ENCODE peak calls at places on chromosomes 5 and 9, in four cellular contexts. I, S, A and R are unnamed samples.

GRCh38 chr5:33227746-33228145 is 213.0 kb upstream of the TARS1 start:
- DNase-seq in I (no peak), S (no peak), A (no peak), R (no peak)

GRCh38 chr9:94864862-94865435 is 138.4 kb downstream of the AOPEP start:
- DNase-seq in S (no peak), A (peak; percentile 28), I (no peak), R (no peak)

GRCh38 chr9:106625259-106625789 is 237.6 kb upstream of the ZNF462 start:
- DNase-seq in A (no peak), S (no peak), I (no peak), R (no peak)

GRCh38 chr5:62328772-62329491 is 22.9 kb downstream of the KIF2A start:
- DNase-seq in S (no peak), I (no peak), A (no peak), R (no peak)

GRCh38 chr5:124301850-124302249 is 444.6 kb downstream of the ZNF608 start:
- DNase-seq in I (no peak), A (peak; percentile 56), S (no peak), R (no peak)

GRCh38 chr9:130347931-130348330 is 82.4 kb downstream of the HMCN2 start:
- DNase-seq in S (no peak), A (no peak), I (no peak), R (no peak)

GRCh38 chr9:120617637-120617979 is 37.6 kb upstream of the CDK5RAP2 start:
- DNase-seq in I (no peak), S (no peak), A (peak; percentile 58), R (no peak)

GRCh38 chr5:109805882-109806281 is 116.2 kb downstream of the MAN2A1 start:
- DNase-seq in A (no peak), I (no peak), S (no peak), R (no peak)

GRCh38 chr9:19689324-19690087 is 99.3 kb downstream of the SLC24A2 start:
- DNase-seq in S (no peak), A (peak; percentile 8), I (no peak), R (no peak)

GRCh38 chr5:60492958-60493357 is 207.0 kb downstream of the DEPDC1B start:
- DNase-seq in I (no peak), S (no peak), A (peak; percentile 5), R (no peak)

GRCh38 chr5:141877478-141878185 is 578 bp downstream of the PCDH1 start:
- DNase-seq in A (peak; percentile 38), S (no peak), I (peak; percentile 19), R (peak; percentile 50)

GRCh38 chr9:126295936-126296600 is 30.6 kb upstream of the MVB12B start:
- DNase-seq in A (no peak), S (no peak), I (no peak), R (no peak)

GRCh38 chr9:126297656-126298318 is 28.8 kb upstream of the MVB12B start:
- DNase-seq in S (no peak), I (no peak), A (no peak), R (peak; percentile 52)

GRCh38 chr9:126299706-126300276 is 26.8 kb upstream of the MVB12B start:
- DNase-seq in A (peak; percentile 12), I (no peak), S (no peak), R (no peak)

GRCh38 chr9:126296687-126297086 is 29.9 kb upstream of the MVB12B start:
- DNase-seq in I (no peak), A (no peak), S (no peak), R (no peak)

DNA sequence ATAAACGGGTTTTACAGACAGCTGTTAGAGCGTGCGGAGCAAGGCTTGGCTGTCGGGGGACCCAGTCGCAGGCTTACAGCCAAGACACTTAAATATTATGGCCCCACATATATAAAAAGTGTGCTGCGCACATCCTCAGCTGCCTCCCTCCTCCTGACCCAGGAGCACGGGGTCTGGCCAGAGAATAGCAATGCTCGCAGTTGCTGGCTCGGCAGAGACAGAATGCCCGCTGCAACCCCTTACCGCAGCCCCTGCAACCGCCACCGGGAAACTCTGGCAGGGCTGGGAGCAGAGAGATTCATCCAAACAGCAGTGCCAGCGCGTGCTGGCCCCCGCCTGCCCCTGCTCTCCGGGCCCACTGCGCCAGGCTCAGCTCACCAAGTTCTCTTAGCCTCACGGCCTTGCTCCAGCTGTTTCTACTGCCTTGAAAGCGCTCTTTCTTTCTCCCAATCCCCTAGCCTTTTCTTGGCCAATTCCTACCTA is 28.3 kb upstream of the MVB12B start:
- DNase-seq in S (peak; percentile 67), I (no peak), A (no peak), R (peak; percentile 84)
- H3K27ac ChIP-seq in S (peak overlapping the region; percentile 97), I (no peak overlapping the region), A (no peak overlapping the region), R (peak overlapping the region; percentile 96)

GRCh38 chr9:98039474-98040072 is 17.0 kb upstream of the NANS start:
- DNase-seq in S (no peak), I (no peak), A (peak; percentile 38), R (no peak)
- H3K27ac ChIP-seq in S (no peak overlapping the region), I (no peak overlapping the region), A (no peak overlapping the region), R (no peak overlapping the region)

GRCh38 chr9:98971915-98972223 is 28.2 kb downstream of the COL15A1 start:
- DNase-seq in A (no peak), S (no peak), I (no peak), R (no peak)
- H3K27ac ChIP-seq in A (no peak overlapping the region), S (peak overlapping the region; percentile 89), I (no peak overlapping the region), R (peak overlapping the region; percentile 87)

GRCh38 chr9:78971505-78971904 is 600.3 kb upstream of the TLE4 start:
- DNase-seq in A (no peak), S (no peak), I (no peak), R (no peak)
- H3K27ac ChIP-seq in A (no peak overlapping the region), S (no peak overlapping the region), I (no peak overlapping the region), R (no peak overlapping the region)

DNA sequence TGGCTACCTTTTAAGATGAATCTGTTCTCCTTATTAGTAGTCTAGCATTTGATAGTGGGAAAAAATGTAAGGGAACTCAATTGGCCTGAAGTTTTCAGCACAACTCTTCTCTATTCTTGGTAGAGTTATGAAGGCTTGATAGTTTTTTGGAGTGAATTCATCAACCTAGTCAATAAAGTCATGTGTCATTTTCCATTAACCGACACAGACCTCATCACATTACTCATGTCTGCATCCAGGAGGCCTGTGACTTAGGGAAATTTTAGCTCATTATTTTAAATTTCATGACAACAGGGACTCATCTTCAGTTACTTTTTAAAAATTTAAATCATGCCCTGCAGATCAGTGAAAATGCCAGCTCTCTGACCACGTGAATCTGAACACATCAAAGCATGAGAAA is 63.3 kb downstream of the ADAMTS16 start:
- DNase-seq in S (no peak), A (no peak), I (no peak), R (no peak)
- H3K27ac ChIP-seq in S (no peak overlapping the region), A (no peak overlapping the region), I (no peak overlapping the region), R (no peak overlapping the region)

GRCh38 chr5:153267506-153267905 is 223.0 kb upstream of the GRIA1 start:
- DNase-seq in S (no peak), I (no peak), A (no peak), R (no peak)
- H3K27ac ChIP-seq in S (no peak overlapping the region), I (no peak overlapping the region), A (no peak overlapping the region), R (no peak overlapping the region)

DNA sequence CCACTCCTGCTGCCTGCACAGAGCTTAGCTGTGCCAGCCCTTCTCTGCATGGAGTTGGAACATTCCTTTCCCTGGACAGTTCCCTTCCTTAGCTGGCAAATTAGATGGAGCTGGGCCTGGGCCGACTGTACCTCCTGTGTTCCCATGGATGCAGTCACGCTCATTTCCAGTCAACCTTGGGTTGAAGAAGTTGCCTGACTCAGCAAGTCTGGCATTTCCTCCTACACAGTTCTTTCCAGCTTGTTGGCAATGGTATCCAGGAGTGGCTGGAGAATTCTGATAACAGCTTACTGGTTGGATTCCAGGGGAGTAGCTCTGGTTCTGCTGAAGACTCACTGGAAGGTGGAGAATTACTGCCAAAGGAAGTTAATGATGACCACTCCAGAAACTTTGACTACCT is 9.2 kb upstream of the TAF1L start:
- DNase-seq in I (no peak), S (no peak), A (peak; percentile 90), R (no peak)
- H3K27ac ChIP-seq in I (no peak overlapping the region), S (no peak overlapping the region), A (peak overlapping the region; percentile 28), R (no peak overlapping the region)

GRCh38 chr5:95953026-95953425 is 8.6 kb downstream of the ELL2 start:
- DNase-seq in I (no peak), A (peak; percentile 45), S (no peak), R (no peak)

GRCh38 chr5:95955996-95956899 is 5.4 kb downstream of the ELL2 start:
- DNase-seq in S (no peak), A (peak; percentile 48), I (no peak), R (no peak)

GRCh38 chr5:95951916-95952315 is 9.7 kb downstream of the ELL2 start:
- DNase-seq in I (no peak), A (no peak), S (no peak), R (no peak)

GRCh38 chr5:95956900-95957293 is 4.8 kb downstream of the ELL2 start:
- DNase-seq in A (no peak), S (no peak), I (no peak), R (no peak)

GRCh38 chr5:95954716-95955115 is 6.9 kb downstream of the ELL2 start:
- DNase-seq in I (no peak), A (no peak), S (no peak), R (no peak)
- H3K27ac ChIP-seq in I (no peak overlapping the region), A (peak overlapping the region; percentile 53), S (no peak overlapping the region), R (no peak overlapping the region)

GRCh38 chr9:127816728-127817127 is 14.0 kb downstream of the FPGS start:
- DNase-seq in S (no peak), I (no peak), A (no peak), R (no peak)
- H3K27ac ChIP-seq in S (no peak overlapping the region), I (no peak overlapping the region), A (no peak overlapping the region), R (no peak overlapping the region)

GRCh38 chr5:132812949-132813598 is at the start of gene SOWAHA:
- DNase-seq in I (no peak), S (peak; percentile 81), A (no peak), R (peak; percentile 84)

GRCh38 chr5:132815454-132815853 is 2.4 kb downstream of the SOWAHA start:
- DNase-seq in I (no peak), S (no peak), A (peak; percentile 57), R (no peak)

GRCh38 chr5:132814441-132815294 is 1.6 kb downstream of the SOWAHA start:
- DNase-seq in A (no peak), S (no peak), I (no peak), R (no peak)

GRCh38 chr5:132812123-132812948 is 766 bp upstream of the SOWAHA start:
- DNase-seq in A (no peak), S (no peak), I (no peak), R (no peak)

GRCh38 chr5:132813599-132814440 is 718 bp downstream of the SOWAHA start:
- DNase-seq in A (peak; percentile 47), S (peak; percentile 56), I (peak; percentile 38), R (peak; percentile 72)
- H3K27ac ChIP-seq in A (no peak overlapping the region), S (peak overlapping the region; percentile 90), I (no peak overlapping the region), R (peak overlapping the region; percentile 78)